ENCODE peak calls at places on chromosome 9, in eight cellular contexts. J is endothelial cell; M is cardiac fibroblast; Q is hepatocyte; A is ELR; Y is neural crest cell; P is activated naive CD4-positive, alpha-beta T cell treated with Interleukin-2 at 50 U/mL for 16 hours; H is stimulated activated CD4-positive, alpha-beta T cell treated with anti-CD3 and anti-CD28 coated beads, Interleukin-1b, Interleukin-23, amount 100 ng/mL, for 48 hours. C is an unnamed sample.
A peak's percentile ranks its signal among the peaks of the same experiment; 100 is the strongest.

GRCh38 chr9:130638278-130639118 is 25.9 kb upstream of the PRDM12 start:
- DNase-seq in P (no peak), H (no peak), M (no peak), J (no peak), A (no peak), Q (no peak), Y (no peak), C (no peak)

GRCh38 chr9:97385626-97386264 is 26.2 kb upstream of the TDRD7 start:
- DNase-seq in Q (no peak), J (no peak), A (no peak), H (no peak), Y (no peak), M (no peak), P (no peak), C (no peak)

GRCh38 chr9:27491164-27491563 is 32.9 kb upstream of the IFNK start:
- DNase-seq in P (no peak), Y (no peak), Q (no peak), J (no peak), A (peak; percentile 3), H (no peak), M (peak; percentile 57), C (no peak)

GRCh38 chr9:86487222-86487841 is 133.1 kb upstream of the TUT7 start:
- DNase-seq in A (peak; percentile 59), Q (peak; percentile 70), M (peak; percentile 77), H (no peak), P (no peak), Y (no peak), J (no peak), C (no peak)

GRCh38 chr9:137435980-137436760 is 5.0 kb downstream of the ENTPD8 start:
- DNase-seq in J (no peak), M (peak; percentile 87), A (peak; percentile 93), H (no peak), P (no peak), Q (peak; percentile 85), Y (no peak), C (no peak)

GRCh38 chr9:10366171-10366779 is 246.5 kb downstream of the PTPRD start:
- DNase-seq in A (peak; percentile 10), H (no peak), Q (peak; percentile 61), Y (peak; percentile 12), P (no peak), M (peak; percentile 49), J (peak; percentile 39), C (no peak)

GRCh38 chr9:95110956-95111525 is 206.5 kb downstream of the FANCC start:
- DNase-seq in J (no peak), H (no peak), Y (no peak), P (no peak), Q (no peak), A (no peak), M (no peak), C (no peak)

GRCh38 chr9:107487521-107488399 is 1.8 kb downstream of the KLF4 start:
- DNase-seq in A (no peak), J (peak; percentile 78), P (no peak), M (peak; percentile 49), H (peak; percentile 17), Q (peak; percentile 85), Y (peak; percentile 49), C (peak; percentile 33)

GRCh38 chr9:135474915-135475314 is 4.7 kb upstream of the PPP1R26 start:
- DNase-seq in A (peak; percentile 41), Q (peak; percentile 57), Y (peak; percentile 65), H (no peak), M (no peak), P (peak; percentile 37), J (peak; percentile 67), C (peak; percentile 54)

GRCh38 chr9:115614931-115615401 is 497.0 kb upstream of the TNC start:
- DNase-seq in J (no peak), Y (no peak), P (no peak), H (no peak), A (peak; percentile 64), M (peak; percentile 87), Q (no peak), C (no peak)

GRCh38 chr9:137065336-137065967 is 4.9 kb downstream of the SAPCD2 start:
- DNase-seq in P (no peak), H (no peak), A (no peak), Q (no peak), Y (no peak), J (no peak), M (no peak), C (no peak)

GRCh38 chr9:89346703-89347102 is 28.4 kb downstream of the SECISBP2 start:
- DNase-seq in M (no peak), P (no peak), Q (no peak), Y (no peak), A (no peak), H (no peak), J (no peak), C (no peak)

GRCh38 chr9:97744710-97745708 is 47.9 kb upstream of the XPA start:
- DNase-seq in Y (no peak), P (no peak), A (peak; percentile 27), J (no peak), M (no peak), H (no peak), Q (no peak), C (no peak)

GRCh38 chr9:127122176-127123151 is at the start of gene ANGPTL2:
- DNase-seq in H (peak; percentile 32), J (peak; percentile 59), A (peak; percentile 85), Q (peak; percentile 93), Y (peak; percentile 72), P (no peak), M (peak; percentile 84), C (peak; percentile 32)

GRCh38 chr9:87342743-87343142 is 154.9 kb upstream of the DAPK1 start:
- DNase-seq in Q (peak; percentile 15), A (no peak), J (no peak), Y (no peak), P (no peak), M (no peak), H (no peak), C (no peak)

GRCh38 chr9:110994771-110995241 is 43.5 kb downstream of the LPAR1 start:
- DNase-seq in M (peak; percentile 77), H (no peak), J (no peak), A (no peak), Q (no peak), P (no peak), Y (no peak), C (no peak)

GRCh38 chr9:86948153-86948929 is 1.0 kb upstream of the GAS1 start:
- DNase-seq in Q (peak; percentile 88), H (peak; percentile 70), P (peak; percentile 79), J (peak; percentile 80), A (peak; percentile 81), M (peak; percentile 85), Y (peak; percentile 69), C (peak; percentile 83)

GRCh38 chr9:684950-685340 is 156.6 kb upstream of the DMRT1 start:
- DNase-seq in Q (peak; percentile 68), H (no peak), J (no peak), A (peak; percentile 92), M (peak; percentile 85), P (no peak), Y (no peak), C (no peak)

GRCh38 chr9:103991001-103991400 is 103.1 kb upstream of the SMC2 start:
- DNase-seq in P (no peak), H (no peak), Y (no peak), A (no peak), J (no peak), Q (no peak), M (no peak), C (no peak)

GRCh38 chr9:121322737-121323448 is 47.2 kb downstream of the STOM start:
- DNase-seq in Q (no peak), M (peak; percentile 41), Y (no peak), J (no peak), H (no peak), A (no peak), P (no peak), C (no peak)

GRCh38 chr9:129832957-129833356 is 2.1 kb downstream of the C9orf78 start:
- DNase-seq in P (no peak), M (no peak), H (no peak), J (no peak), A (peak; percentile 30), Q (no peak), Y (no peak), C (no peak)

GRCh38 chr9:118325757-118326156 is 621.6 kb downstream of the TLR4 start:
- DNase-seq in A (no peak), J (no peak), H (no peak), M (no peak), Q (no peak), P (no peak), Y (no peak), C (no peak)

GRCh38 chr9:6473149-6473548 is 60.1 kb downstream of the UHRF2 start:
- DNase-seq in J (no peak), M (no peak), A (no peak), Q (no peak), P (no peak), Y (no peak), H (no peak), C (no peak)

GRCh38 chr9:20621553-20622329 is 558 bp downstream of the MLLT3 start:
- DNase-seq in J (peak; percentile 47), Q (peak; percentile 78), Y (peak; percentile 54), H (peak; percentile 66), M (peak; percentile 71), A (peak; percentile 66), P (peak; percentile 77), C (peak; percentile 79)

GRCh38 chr9:60546406-60546805 is 367.8 kb upstream of the SPATA31A5 start:
- DNase-seq in J (no peak), A (no peak), Y (no peak), P (no peak), M (no peak), H (no peak), Q (no peak), C (no peak)

GRCh38 chr9:89225587-89225986 is 47.0 kb upstream of the SHC3 start:
- DNase-seq in M (no peak), Y (no peak), J (no peak), P (no peak), Q (no peak), A (no peak), H (no peak), C (no peak)

GRCh38 chr9:16848189-16848588 is 22.3 kb downstream of the BNC2 start:
- DNase-seq in H (no peak), P (no peak), M (no peak), Y (no peak), Q (no peak), J (no peak), A (no peak), C (no peak)

GRCh38 chr9:87285183-87285582 is 212.5 kb upstream of the DAPK1 start:
- DNase-seq in M (no peak), P (no peak), Q (peak; percentile 43), H (no peak), J (no peak), Y (no peak), A (no peak), C (no peak)

GRCh38 chr9:70427161-70427945 is 12.9 kb upstream of the KLF9 start:
- DNase-seq in H (no peak), J (no peak), P (no peak), Q (peak; percentile 46), A (no peak), Y (no peak), M (no peak), C (no peak)

GRCh38 chr9:15999422-16000339 is 446.8 kb downstream of the CCDC171 start:
- DNase-seq in Y (no peak), H (no peak), A (peak; percentile 97), J (no peak), Q (peak; percentile 10), P (no peak), M (peak; percentile 98), C (no peak)

C was measured in activated CD4-positive, alpha-beta memory T cell treated with anti-CD3 and anti-CD28 coated beads for 36 hours.